ENCODE peak calls at places on chromosomes 12 and 14, in six cellular contexts. W is cerebellar cortex; A is CMK; U is stimulated activated CD4-positive, alpha-beta T cell treated with anti-CD3 and anti-CD28 coated beads, Interleukin-12 subunit alpha, Interleukin-12 subunit beta, amount 100 ng/mL, for 4 hours; Z is GF-D8; N is activated naive CD4-positive, alpha-beta T cell. G is an unnamed sample.

GRCh38 chr12:47964102-47964723 is 817 bp downstream of the TMEM106C start:
- DNase-seq in W (peak; percentile 24), A (no peak), U (peak; percentile 7), Z (no peak), N (no peak), G (no peak)

GRCh38 chr14:59297070-59297766 is 108.8 kb downstream of the DAAM1 start:
- DNase-seq in W (no peak), A (no peak), U (no peak), Z (no peak), N (no peak), G (no peak)

GRCh38 chr14:71139058-71139946 is 232.0 kb downstream of the PCNX1 start:
- DNase-seq in W (peak; percentile 68), A (no peak), U (peak; percentile 64), Z (no peak), N (peak; percentile 39), G (peak; percentile 41)

GRCh38 chr12:124738636-124739467 is 124.8 kb downstream of the SCARB1 start:
- DNase-seq in W (no peak), A (no peak), U (no peak), Z (no peak), N (no peak), G (no peak)

GRCh38 chr12:92008345-92008744 is 137.3 kb downstream of the BTG1 start:
- DNase-seq in W (no peak), A (no peak), U (no peak), Z (no peak), N (no peak), G (no peak)

GRCh38 chr12:107515446-107515958 is 170.1 kb upstream of the PWP1 start:
- DNase-seq in W (no peak), A (no peak), U (no peak), Z (no peak), N (no peak), G (no peak)

GRCh38 chr12:42921741-42922511 is 332.4 kb upstream of the PRICKLE1 start:
- DNase-seq in W (no peak), A (no peak), U (no peak), Z (no peak), N (no peak), G (no peak)

GRCh38 chr14:23349156-23349845 is 3.4 kb downstream of the SLC22A17 start:
- DNase-seq in W (no peak), A (no peak), U (no peak), Z (no peak), N (no peak), G (no peak)

GRCh38 chr12:119578112-119578511 is 15.5 kb upstream of the TMEM233 start:
- DNase-seq in W (no peak), A (no peak), U (no peak), Z (no peak), N (no peak), G (no peak)

GRCh38 chr12:107491856-107492255 is 193.7 kb upstream of the PWP1 start:
- DNase-seq in W (no peak), A (no peak), U (no peak), Z (no peak), N (no peak), G (no peak)

GRCh38 chr12:20523658-20524057 is 155.3 kb downstream of the PDE3A start:
- DNase-seq in W (no peak), A (no peak), U (no peak), Z (no peak), N (no peak), G (no peak)

GRCh38 chr14:103204852-103205540 is 81.7 kb downstream of the TNFAIP2 start:
- DNase-seq in W (no peak), A (no peak), U (no peak), Z (no peak), N (no peak), G (no peak)

GRCh38 chr12:65624554-65625086 is 199.7 kb upstream of the HMGA2 start:
- DNase-seq in W (no peak), A (no peak), U (no peak), Z (no peak), N (no peak), G (no peak)

GRCh38 chr12:6961278-6961694 is 9.2 kb downstream of the PHB2 start:
- DNase-seq in W (no peak), A (no peak), U (peak; percentile 94), Z (peak; percentile 75), N (peak; percentile 72), G (no peak)

GRCh38 chr12:106566771-106567170 is 16.0 kb upstream of the RFX4 start:
- DNase-seq in W (no peak), A (no peak), U (no peak), Z (no peak), N (no peak), G (no peak)

GRCh38 chr14:79515158-79515557 is 696.1 kb downstream of the DIO2 start:
- DNase-seq in W (no peak), A (no peak), U (no peak), Z (no peak), N (no peak), G (no peak)

GRCh38 chr14:94372021-94372605 is 16.3 kb downstream of the SERPINA1 start:
- DNase-seq in W (no peak), A (no peak), U (no peak), Z (no peak), N (no peak), G (no peak)

GRCh38 chr14:75168586-75169335 is 7.7 kb downstream of the TMED10 start:
- DNase-seq in W (no peak), A (no peak), U (no peak), Z (no peak), N (no peak), G (no peak)

GRCh38 chr12:64796205-64796845 is 28.1 kb upstream of the TBC1D30 start:
- DNase-seq in W (peak; percentile 88), A (peak; percentile 49), U (peak; percentile 31), Z (peak; percentile 60), N (peak; percentile 13), G (no peak)

GRCh38 chr12:25496098-25496587 is 56.9 kb downstream of the LMNTD1 start:
- DNase-seq in W (no peak), A (no peak), U (no peak), Z (no peak), N (no peak), G (no peak)

GRCh38 chr12:3336606-3337311 is 154.2 kb upstream of the PRMT8 start:
- DNase-seq in W (no peak), A (no peak), U (no peak), Z (no peak), N (no peak), G (no peak)